ENCODE peak calls at places on chromosomes 11 and 22, in seven cellular contexts. One of them, this sample, is unnamed.

GRCh38 chr11:102971766-102972165 is 16.2 kb upstream of the MMP13 start:
- DNase-seq in SK-N-SH: no peak
- DNase-seq in K562: no peak
- DNase-seq in HCT116: no peak
- DNase-seq in GM12878: no peak
- DNase-seq in HepG2: no peak
- DNase-seq in H1: no peak
- DNase-seq in this sample: no peak

GRCh38 chr11:73308003-73308962 is at the start of gene ARHGEF17:
- DNase-seq in SK-N-SH: peak; percentile 91
- DNase-seq in GM12878: no peak
- DNase-seq in K562: peak; percentile 70
- DNase-seq in H1: peak; percentile 87
- DNase-seq in HCT116: peak; percentile 34
- DNase-seq in HepG2: peak; percentile 78
- DNase-seq in this sample: no peak

GRCh38 chr22:48089601-48090331 is 1327.3 kb downstream of the TBC1D22A start:
- DNase-seq in K562: no peak
- DNase-seq in SK-N-SH: no peak
- DNase-seq in H1: no peak
- DNase-seq in GM12878: no peak
- DNase-seq in HCT116: no peak
- DNase-seq in HepG2: no peak
- DNase-seq in this sample: no peak

GRCh38 chr22:37310815-37311595 is 28.7 kb downstream of the CYTH4 start:
- DNase-seq in GM12878: no peak
- DNase-seq in K562: no peak
- DNase-seq in SK-N-SH: no peak
- DNase-seq in H1: no peak
- DNase-seq in HepG2: no peak
- DNase-seq in HCT116: no peak
- DNase-seq in this sample: no peak

GRCh38 chr11:58674609-58675008 is 52.1 kb downstream of the CNTF start:
- DNase-seq in SK-N-SH: no peak
- DNase-seq in K562: no peak
- DNase-seq in HCT116: no peak
- DNase-seq in H1: no peak
- DNase-seq in GM12878: no peak
- DNase-seq in HepG2: no peak
- DNase-seq in this sample: no peak

GRCh38 chr11:79249341-79249993 is 191.4 kb downstream of the TENM4 start:
- DNase-seq in GM12878: no peak
- DNase-seq in HepG2: no peak
- DNase-seq in H1: no peak
- DNase-seq in SK-N-SH: no peak
- DNase-seq in HCT116: no peak
- DNase-seq in K562: no peak
- DNase-seq in this sample: no peak

GRCh38 chr11:39209966-39210365 is 2249.5 kb downstream of the LRRC4C start:
- DNase-seq in H1: no peak
- DNase-seq in HepG2: no peak
- DNase-seq in SK-N-SH: no peak
- DNase-seq in HCT116: no peak
- DNase-seq in GM12878: no peak
- DNase-seq in K562: no peak
- DNase-seq in this sample: no peak

GRCh38 chr11:77619576-77620198 is 17.9 kb downstream of the CLNS1A start:
- DNase-seq in H1: no peak
- DNase-seq in HCT116: peak; percentile 44
- DNase-seq in K562: no peak
- DNase-seq in SK-N-SH: no peak
- DNase-seq in GM12878: peak; percentile 28
- DNase-seq in HepG2: peak; percentile 50
- DNase-seq in this sample: peak; percentile 64

DNA sequence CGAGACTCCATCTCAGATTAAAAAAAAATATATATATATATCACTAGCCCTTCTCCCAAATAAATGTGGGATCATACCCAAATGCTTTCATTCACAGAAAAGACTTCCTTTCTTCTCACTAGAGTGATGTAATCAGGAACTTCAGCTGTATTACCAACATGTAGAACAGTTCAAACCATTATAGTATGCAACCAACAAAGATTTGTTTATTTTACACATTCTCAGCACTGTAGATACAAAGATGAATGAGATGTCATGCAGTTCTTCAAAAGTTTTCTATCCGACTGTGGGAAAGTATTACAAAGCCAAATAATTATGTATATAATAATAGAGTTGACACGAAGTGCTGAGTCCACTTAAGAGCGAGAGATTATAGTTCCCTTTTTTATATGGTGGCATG is 22.2 kb upstream of the ZNF143 start:
- DNase-seq in SK-N-SH: no peak
- DNase-seq in K562: no peak
- DNase-seq in HCT116: no peak
- DNase-seq in HepG2: no peak
- DNase-seq in GM12878: no peak
- DNase-seq in H1: no peak
- DNase-seq in this sample: no peak
- TF ChIP-seq SIN3A in SK-N-SH: no peak
- TF ChIP-seq SIN3A in K562: no peak
- TF ChIP-seq SIN3A in HCT116: no peak
- TF ChIP-seq SIN3A in HepG2: no peak
- TF ChIP-seq SIN3A in GM12878: no peak
- TF ChIP-seq SIN3A in H1: no peak
- TF ChIP-seq SIN3A in this sample: no peak

DNA sequence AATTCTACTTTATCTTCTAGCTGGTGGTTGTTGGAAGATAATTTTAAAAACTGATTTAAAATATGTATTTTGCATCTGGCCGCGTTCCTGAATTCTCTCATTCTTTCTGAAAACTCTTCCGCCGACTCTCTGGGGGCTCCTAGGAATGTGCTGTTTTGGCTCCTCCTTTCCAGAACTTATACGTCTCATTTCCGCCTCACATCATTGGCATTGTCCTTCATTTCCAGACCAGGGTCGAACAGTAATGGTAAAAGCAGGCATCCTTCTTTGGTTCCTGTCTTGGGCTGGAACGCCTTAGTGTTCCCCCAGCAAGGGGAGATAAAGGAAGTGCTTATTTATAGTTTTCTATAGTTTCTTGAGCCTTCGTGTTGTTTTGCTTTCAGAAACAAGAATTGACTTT is 10.9 kb upstream of the TNNT3 start:
- DNase-seq in HepG2: no peak
- DNase-seq in H1: no peak
- DNase-seq in K562: no peak
- DNase-seq in HCT116: no peak
- DNase-seq in GM12878: no peak
- DNase-seq in SK-N-SH: no peak
- DNase-seq in this sample: no peak
- TF ChIP-seq POLR2AphosphoS5 in HepG2: no peak
- TF ChIP-seq POLR2AphosphoS5 in H1: no peak
- TF ChIP-seq POLR2AphosphoS5 in K562: no peak
- TF ChIP-seq POLR2AphosphoS5 in HCT116: no peak
- TF ChIP-seq POLR2AphosphoS5 in GM12878: no peak
- TF ChIP-seq POLR2AphosphoS5 in SK-N-SH: no peak
- TF ChIP-seq POLR2AphosphoS5 in this sample: no peak

DNA sequence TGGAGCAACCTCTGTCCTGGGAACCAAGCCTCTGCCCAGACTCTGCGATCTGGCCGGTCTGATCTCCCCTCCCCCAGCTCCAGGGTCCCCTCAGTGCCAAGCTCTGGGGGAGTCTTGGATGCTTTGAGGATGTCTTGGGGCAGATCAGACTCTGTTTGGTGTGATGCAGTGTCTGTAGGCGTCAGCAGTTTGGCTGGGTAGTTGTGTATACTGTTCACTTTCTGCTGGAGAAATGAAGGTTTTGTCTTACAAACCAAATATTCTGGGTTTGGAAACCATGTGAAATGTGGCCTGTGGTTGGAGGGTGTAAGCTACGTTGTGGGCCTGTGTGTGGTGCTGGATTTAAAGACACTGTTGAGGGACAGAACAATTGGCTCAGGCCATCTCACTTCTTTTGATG is 4.6 kb downstream of the INSC start:
- DNase-seq in GM12878: no peak
- DNase-seq in H1: no peak
- DNase-seq in HCT116: no peak
- DNase-seq in SK-N-SH: no peak
- DNase-seq in HepG2: no peak
- DNase-seq in K562: no peak
- DNase-seq in this sample: no peak
- H3K4me3 ChIP-seq in GM12878: no peak overlapping the region
- H3K4me3 ChIP-seq in H1: no peak overlapping the region
- H3K4me3 ChIP-seq in HCT116: no peak overlapping the region
- H3K4me3 ChIP-seq in SK-N-SH: no peak overlapping the region
- H3K4me3 ChIP-seq in HepG2: no peak overlapping the region
- H3K4me3 ChIP-seq in K562: no peak overlapping the region
- H3K4me3 ChIP-seq in this sample: no peak overlapping the region

GRCh38 chr11:65278351-65278750 is 16.6 kb downstream of the POLA2 start:
- DNase-seq in GM12878: no peak
- DNase-seq in K562: no peak
- DNase-seq in HepG2: no peak
- DNase-seq in SK-N-SH: no peak
- DNase-seq in HCT116: no peak
- DNase-seq in H1: no peak
- DNase-seq in this sample: no peak

GRCh38 chr11:65275906-65276305 is 14.1 kb downstream of the POLA2 start:
- DNase-seq in HepG2: peak; percentile 61
- DNase-seq in H1: no peak
- DNase-seq in GM12878: no peak
- DNase-seq in K562: no peak
- DNase-seq in SK-N-SH: no peak
- DNase-seq in HCT116: no peak
- DNase-seq in this sample: no peak

GRCh38 chr11:65279713-65280459 is 18.1 kb downstream of the POLA2 start:
- DNase-seq in K562: no peak
- DNase-seq in H1: no peak
- DNase-seq in GM12878: peak; percentile 46
- DNase-seq in HCT116: peak; percentile 96
- DNase-seq in HepG2: peak; percentile 24
- DNase-seq in SK-N-SH: no peak
- DNase-seq in this sample: peak; percentile 30

GRCh38 chr11:65277878-65278277 is 16.1 kb downstream of the POLA2 start:
- DNase-seq in GM12878: no peak
- DNase-seq in H1: no peak
- DNase-seq in HCT116: no peak
- DNase-seq in HepG2: no peak
- DNase-seq in K562: no peak
- DNase-seq in SK-N-SH: no peak
- DNase-seq in this sample: no peak

GRCh38 chr11:65274734-65275682 is 13.2 kb downstream of the POLA2 start:
- DNase-seq in GM12878: no peak
- DNase-seq in H1: no peak
- DNase-seq in SK-N-SH: peak; percentile 76
- DNase-seq in HepG2: peak; percentile 89
- DNase-seq in HCT116: peak; percentile 68
- DNase-seq in K562: peak; percentile 76
- DNase-seq in this sample: no peak
- TF ChIP-seq SIN3A in GM12878: no peak
- TF ChIP-seq SIN3A in H1: no peak
- TF ChIP-seq SIN3A in SK-N-SH: peak; percentile 49
- TF ChIP-seq SIN3A in HepG2: no peak
- TF ChIP-seq SIN3A in HCT116: peak; percentile 29
- TF ChIP-seq SIN3A in K562: peak; percentile 57
- TF ChIP-seq SIN3A in this sample: no peak

DNA sequence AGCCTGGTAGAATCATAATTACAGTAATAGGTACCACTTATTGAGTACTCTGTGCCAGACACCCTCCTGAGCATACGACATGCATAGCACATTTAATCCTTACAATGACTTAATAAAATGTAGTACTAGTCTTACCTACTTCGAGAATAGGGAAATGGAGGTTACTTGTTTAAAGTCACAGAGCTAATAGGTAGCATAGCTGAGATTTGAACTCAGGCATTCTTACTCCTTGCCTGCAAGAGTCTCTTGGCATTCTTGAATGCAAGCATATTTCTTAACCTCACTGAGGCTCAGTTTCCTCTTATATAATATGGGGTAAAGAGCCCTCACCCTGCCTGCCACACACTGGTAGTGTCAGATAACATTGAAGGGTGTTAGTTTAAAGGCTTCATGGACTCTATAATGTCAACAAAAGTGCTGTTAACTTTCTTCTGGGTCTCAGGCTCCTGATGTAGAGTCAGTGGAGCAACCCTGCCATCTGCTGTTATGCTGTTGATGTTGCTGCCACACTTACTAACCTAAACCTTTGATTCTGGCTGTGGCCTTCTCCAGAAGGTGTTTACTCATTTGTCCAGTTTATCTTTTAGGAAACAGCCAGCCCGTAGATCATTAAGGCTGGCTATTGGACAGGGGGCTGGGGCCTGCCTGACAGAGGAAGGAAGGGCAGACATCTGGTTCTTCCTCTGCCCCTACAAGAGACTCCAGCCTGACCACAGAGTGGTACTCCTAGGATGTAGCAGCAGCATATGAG is 18.9 kb downstream of the LIMK2 start:
- DNase-seq in SK-N-SH: peak; percentile 37
- DNase-seq in HCT116: no peak
- DNase-seq in H1: no peak
- DNase-seq in HepG2: peak; percentile 83
- DNase-seq in GM12878: no peak
- DNase-seq in K562: no peak
- DNase-seq in this sample: peak; percentile 30
- TF ChIP-seq POLR2AphosphoS5 in SK-N-SH: no peak
- TF ChIP-seq POLR2AphosphoS5 in HCT116: no peak
- TF ChIP-seq POLR2AphosphoS5 in H1: no peak
- TF ChIP-seq POLR2AphosphoS5 in HepG2: no peak
- TF ChIP-seq POLR2AphosphoS5 in GM12878: no peak
- TF ChIP-seq POLR2AphosphoS5 in K562: no peak
- TF ChIP-seq POLR2AphosphoS5 in this sample: no peak

GRCh38 chr11:44744160-44744559 is 17.4 kb downstream of the TSPAN18 start:
- DNase-seq in SK-N-SH: peak; percentile 72
- DNase-seq in HCT116: no peak
- DNase-seq in K562: no peak
- DNase-seq in H1: no peak
- DNase-seq in HepG2: no peak
- DNase-seq in GM12878: no peak
- DNase-seq in this sample: no peak

GRCh38 chr11:44743326-44743725 is 16.6 kb downstream of the TSPAN18 start:
- DNase-seq in GM12878: no peak
- DNase-seq in H1: no peak
- DNase-seq in HCT116: no peak
- DNase-seq in HepG2: no peak
- DNase-seq in SK-N-SH: no peak
- DNase-seq in K562: no peak
- DNase-seq in this sample: no peak

GRCh38 chr11:44740967-44741366 is 14.2 kb downstream of the TSPAN18 start:
- DNase-seq in GM12878: no peak
- DNase-seq in HepG2: no peak
- DNase-seq in HCT116: no peak
- DNase-seq in SK-N-SH: no peak
- DNase-seq in K562: no peak
- DNase-seq in H1: no peak
- DNase-seq in this sample: no peak

GRCh38 chr11:44742470-44742869 is 15.7 kb downstream of the TSPAN18 start:
- DNase-seq in HepG2: no peak
- DNase-seq in SK-N-SH: no peak
- DNase-seq in GM12878: no peak
- DNase-seq in HCT116: no peak
- DNase-seq in K562: no peak
- DNase-seq in H1: no peak
- DNase-seq in this sample: no peak

GRCh38 chr11:44741976-44742375 is 15.2 kb downstream of the TSPAN18 start:
- DNase-seq in SK-N-SH: no peak
- DNase-seq in GM12878: no peak
- DNase-seq in HepG2: no peak
- DNase-seq in H1: no peak
- DNase-seq in K562: no peak
- DNase-seq in HCT116: no peak
- DNase-seq in this sample: no peak
- H3K4me3 ChIP-seq in SK-N-SH: no peak overlapping the region
- H3K4me3 ChIP-seq in GM12878: no peak overlapping the region
- H3K4me3 ChIP-seq in HepG2: no peak overlapping the region
- H3K4me3 ChIP-seq in H1: no peak overlapping the region
- H3K4me3 ChIP-seq in K562: no peak overlapping the region
- H3K4me3 ChIP-seq in HCT116: no peak overlapping the region
- H3K4me3 ChIP-seq in this sample: no peak overlapping the region

GRCh38 chr11:68457898-68458249 is 2.7 kb upstream of the PPP6R3 start:
- DNase-seq in H1: no peak
- DNase-seq in SK-N-SH: no peak
- DNase-seq in K562: no peak
- DNase-seq in GM12878: no peak
- DNase-seq in HCT116: no peak
- DNase-seq in HepG2: peak; percentile 25
- DNase-seq in this sample: no peak
- TF ChIP-seq SIN3A in H1: no peak
- TF ChIP-seq SIN3A in SK-N-SH: no peak
- TF ChIP-seq SIN3A in K562: no peak
- TF ChIP-seq SIN3A in GM12878: no peak
- TF ChIP-seq SIN3A in HCT116: no peak
- TF ChIP-seq SIN3A in HepG2: no peak
- TF ChIP-seq SIN3A in this sample: no peak

This sample was measured in Panc1.